ENCODE peak calls at places on chromosomes 16 and 17, in four cellular contexts. H, W, Z and N are unnamed samples.

GRCh38 chr17:48541574-48542113 is 3.3 kb downstream of the HOXB2 start:
- DNase-seq in W (no peak), H (peak; percentile 54), Z (no peak), N (no peak)

GRCh38 chr17:27560668-27561067 is 70.3 kb upstream of the LGALS9 start:
- DNase-seq in H (no peak), W (no peak), Z (no peak), N (no peak)

GRCh38 chr16:62021295-62021694 is 14.9 kb downstream of the CDH8 start:
- DNase-seq in Z (no peak), H (no peak), W (no peak), N (no peak)

GRCh38 chr16:77480671-77481315 is 46.0 kb upstream of the ADAMTS18 start:
- DNase-seq in Z (no peak), W (no peak), H (no peak), N (no peak)

GRCh38 chr16:23436992-23437391 is 16.0 kb downstream of the COG7 start:
- DNase-seq in H (no peak), Z (no peak), W (no peak), N (no peak)

GRCh38 chr16:19879241-19879792 is 5.3 kb downstream of the GPRC5B start:
- DNase-seq in H (no peak), Z (no peak), W (peak; percentile 28), N (peak; percentile 64)

GRCh38 chr17:17059301-17059890 is 17.1 kb downstream of the MPRIP start:
- DNase-seq in H (no peak), W (no peak), Z (no peak), N (peak; percentile 5)

GRCh38 chr17:27533874-27534815 is 77.9 kb downstream of the KSR1 start:
- DNase-seq in H (no peak), W (no peak), Z (no peak), N (peak; percentile 36)

GRCh38 chr17:49218941-49219913 is 8.7 kb downstream of the ABI3 start:
- DNase-seq in W (no peak), Z (peak; percentile 76), H (peak; percentile 67), N (peak; percentile 66)

GRCh38 chr17:33291248-33292183 is 1.6 kb downstream of the ASIC2 start:
- DNase-seq in W (no peak), Z (no peak), H (peak; percentile 16), N (peak; percentile 58)

GRCh38 chr17:67829331-67829730 is 4.0 kb downstream of the BPTF start:
- DNase-seq in H (no peak), Z (peak; percentile 49), W (no peak), N (no peak)

GRCh38 chr17:78226752-78227454 is 4.5 kb upstream of the TMEM235 start:
- DNase-seq in H (no peak), Z (no peak), W (no peak), N (no peak)

GRCh38 chr17:49290690-49291326 is 60.2 kb upstream of the PHOSPHO1 start:
- DNase-seq in W (peak; percentile 28), H (peak; percentile 51), Z (no peak), N (no peak)

GRCh38 chr17:74474043-74474792 is 7.8 kb downstream of the CD300A start:
- DNase-seq in H (no peak), W (no peak), Z (no peak), N (no peak)

GRCh38 chr17:1203111-1203966 is 23.6 kb upstream of the ABR start:
- DNase-seq in H (peak; percentile 96), Z (no peak), W (no peak), N (peak; percentile 84)

GRCh38 chr17:63082952-63083351 is 116.9 kb downstream of the TANC2 start:
- DNase-seq in Z (no peak), H (no peak), W (no peak), N (no peak)

GRCh38 chr16:70437582-70438324 is 1.1 kb downstream of the ST3GAL2 start:
- DNase-seq in H (peak; percentile 13), W (no peak), Z (no peak), N (no peak)

GRCh38 chr17:65455972-65456343 is 105.5 kb downstream of the AXIN2 start:
- DNase-seq in W (peak; percentile 45), Z (no peak), H (no peak), N (peak; percentile 30)

GRCh38 chr17:9973689-9974459 is 68.8 kb upstream of the RCVRN start:
- DNase-seq in W (peak; percentile 11), Z (no peak), H (no peak), N (no peak)

GRCh38 chr17:17792143-17792550 is 44.6 kb downstream of the SREBF1 start:
- DNase-seq in H (no peak), Z (no peak), W (no peak), N (no peak)

GRCh38 chr17:58587713-58588117 is 73.3 kb upstream of the MTMR4 start:
- DNase-seq in Z (no peak), W (peak; percentile 63), H (peak; percentile 87), N (peak; percentile 77)

GRCh38 chr17:40025991-40026815 is 11.0 kb downstream of the CSF3 start:
- DNase-seq in W (no peak), H (peak; percentile 10), Z (no peak), N (no peak)

GRCh38 chr17:81309859-81310839 is 15.0 kb upstream of the SLC38A10 start:
- DNase-seq in Z (no peak), H (peak; percentile 64), W (no peak), N (no peak)

DNA sequence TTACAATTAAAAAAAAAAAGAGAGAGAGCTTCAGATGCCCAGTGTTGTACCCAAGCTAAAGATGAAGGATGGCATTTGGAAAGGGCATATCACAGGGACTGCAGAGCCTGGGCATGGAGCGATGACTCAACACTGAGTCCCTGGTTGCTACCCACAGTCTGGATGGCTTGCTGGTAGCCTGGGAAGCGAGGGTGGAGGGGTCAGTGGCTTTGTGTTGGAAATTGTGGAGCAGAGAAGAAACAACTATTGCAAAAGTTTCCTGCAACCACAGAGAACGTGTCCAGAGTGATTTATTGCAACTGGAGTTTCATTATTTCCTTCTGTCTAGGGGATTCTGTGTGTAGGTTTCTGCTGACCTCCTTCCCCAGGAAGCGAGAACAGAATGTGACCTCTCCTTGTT is 414.6 kb downstream of the SHISA9 start:
- DNase-seq in Z (no peak), H (no peak), W (no peak), N (no peak)
- TF ChIP-seq ESRRA in Z (no peak), H (no peak), W (no peak), N (no peak)

GRCh38 chr17:75855310-75856061 is at the start of gene WBP2:
- DNase-seq in H (peak; percentile 91), W (peak; percentile 100), Z (peak; percentile 100), N (peak; percentile 98)
- TF ChIP-seq CREB1 in H (peak; percentile 72), W (peak; percentile 92), Z (peak; percentile 82), N (no peak)

GRCh38 chr17:45161288-45162021 is at the start of gene HEXIM2:
- DNase-seq in H (peak; percentile 90), Z (peak; percentile 100), W (peak; percentile 100), N (peak; percentile 98)

GRCh38 chr17:45164734-45165269 is 3.1 kb downstream of the HEXIM2 start:
- DNase-seq in W (no peak), Z (no peak), H (no peak), N (no peak)

GRCh38 chr17:45162022-45162687 is 480 bp downstream of the HEXIM2 start:
- DNase-seq in Z (no peak), H (no peak), W (no peak), N (no peak)

GRCh38 chr17:45156242-45156641 is 5.4 kb upstream of the HEXIM2 start:
- DNase-seq in Z (no peak), H (no peak), W (no peak), N (no peak)

DNA sequence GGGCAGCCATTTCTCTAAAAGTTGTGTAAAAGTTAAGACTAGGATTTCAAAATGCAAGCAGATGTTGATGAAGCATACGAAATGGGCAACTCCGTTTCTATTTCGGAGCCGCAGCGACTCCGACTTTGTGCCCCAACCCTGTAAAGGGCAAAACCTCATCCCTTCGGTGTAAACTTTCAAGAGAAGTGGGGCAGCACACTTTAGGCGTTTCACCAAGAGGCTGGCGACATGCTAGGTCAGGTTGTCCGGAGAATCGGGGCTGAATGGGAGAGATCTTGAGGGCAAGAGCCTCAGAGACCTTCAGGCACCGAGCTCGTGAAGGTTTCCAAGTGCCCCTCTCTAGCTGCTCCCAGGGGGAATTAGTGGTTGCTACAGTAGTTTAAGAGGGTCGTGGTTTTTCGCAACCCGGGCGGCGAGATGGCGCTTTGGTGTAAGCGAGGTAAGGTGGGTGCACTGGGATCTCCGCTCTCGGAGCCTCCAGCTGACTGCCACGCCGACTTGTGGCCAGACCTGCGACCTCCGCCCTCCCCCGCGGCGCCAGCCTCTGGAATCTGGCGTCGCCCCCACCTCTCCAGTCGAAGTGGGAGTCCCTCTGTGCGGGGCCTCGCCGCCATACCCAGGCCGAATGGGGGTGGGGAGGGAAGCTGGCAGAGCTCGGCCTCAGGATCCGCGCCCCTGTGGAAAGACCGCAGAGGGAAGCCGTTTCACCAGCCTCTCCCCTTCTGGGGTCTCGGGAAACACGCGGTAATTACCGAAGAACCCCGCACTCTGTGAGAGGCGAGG is 979 bp upstream of the HEXIM2 start:
- DNase-seq in W (peak; percentile 90), H (peak; percentile 86), Z (no peak), N (peak; percentile 89)
- TF ChIP-seq ESRRA in W (no peak), H (no peak), Z (no peak), N (no peak)

DNA sequence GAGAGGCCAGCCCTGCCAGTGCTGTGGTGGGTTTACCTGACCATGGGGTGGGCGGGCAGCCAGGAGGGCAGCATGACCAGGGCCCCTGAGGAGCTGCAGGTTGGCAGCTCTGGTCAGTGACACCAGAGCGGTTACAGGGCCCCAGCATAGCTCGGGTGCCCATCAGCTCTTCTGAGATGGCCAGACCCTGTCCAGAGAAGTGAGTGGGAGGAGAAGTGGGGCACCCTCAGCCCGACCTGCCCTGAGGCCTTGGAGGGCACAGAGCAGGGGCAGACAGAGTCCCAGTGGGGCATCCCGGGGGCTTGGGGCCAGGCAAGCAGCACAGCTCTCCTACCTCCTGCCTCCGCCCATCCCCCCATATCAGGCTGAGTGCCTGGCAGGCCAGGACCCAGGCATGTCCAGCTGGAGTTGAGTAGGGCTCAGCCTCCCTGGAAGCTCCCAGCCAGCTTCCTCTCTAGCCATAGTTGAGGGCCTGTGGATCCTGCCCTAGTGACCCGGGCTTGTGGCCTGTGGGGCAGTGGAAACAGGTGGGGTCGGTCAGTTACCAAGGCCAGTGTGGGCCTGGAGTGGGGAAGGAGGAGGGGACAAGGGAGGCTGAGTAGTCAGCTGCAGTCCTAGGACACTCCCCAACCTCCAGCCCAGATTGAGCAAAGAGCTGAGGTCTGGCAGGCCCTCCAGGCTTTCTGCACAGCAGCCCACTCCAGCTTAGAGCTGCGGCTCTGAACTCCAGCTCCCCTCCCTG is 83.5 kb downstream of the AMFR start:
- DNase-seq in Z (no peak), W (no peak), H (no peak), N (no peak)
- TF ChIP-seq CREB1 in Z (no peak), W (no peak), H (no peak), N (no peak)

GRCh38 chr16:56343661-56344517 is 81.5 kb downstream of the AMFR start:
- DNase-seq in W (no peak), Z (no peak), H (peak; percentile 27), N (no peak)
- TF ChIP-seq ESRRA in W (no peak), Z (no peak), H (no peak), N (no peak)

DNA sequence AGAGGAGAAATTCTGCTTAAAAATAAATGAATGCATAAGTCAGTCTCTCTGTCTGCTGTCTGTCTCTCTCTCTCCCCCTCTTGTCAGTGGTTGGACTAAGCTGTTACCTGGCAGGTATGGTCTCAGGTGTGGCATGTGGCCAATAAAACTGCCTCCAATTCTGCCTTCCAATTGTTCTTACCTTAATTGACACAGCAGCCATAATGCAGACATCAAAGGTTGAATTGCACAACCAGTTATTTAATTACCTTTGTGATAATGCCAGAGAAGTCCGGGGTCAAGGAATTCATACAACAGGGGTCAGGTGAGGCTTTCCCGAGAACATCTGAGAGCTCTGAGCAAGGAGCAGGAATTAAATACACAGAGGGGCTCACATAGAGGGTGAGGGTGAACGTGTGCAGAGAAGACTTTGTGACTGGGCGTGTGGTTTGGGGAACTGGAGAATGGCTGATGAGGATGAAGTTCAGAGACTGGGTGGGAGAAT is 78.8 kb upstream of the CDYL2 start:
- DNase-seq in H (no peak), W (peak; percentile 70), Z (no peak), N (no peak)
- TF ChIP-seq CREB1 in H (no peak), W (peak; percentile 41), Z (no peak), N (no peak)

GRCh38 chr16:87958632-87959031 is 7.4 kb downstream of the BANP start:
- DNase-seq in H (no peak), Z (no peak), W (no peak), N (no peak)
- TF ChIP-seq ESRRA in H (no peak), Z (no peak), W (no peak), N (no peak)